ENCODE peak calls at places on chromosomes 2 and 18, in five cellular contexts. J, N, C, U and D are unnamed samples. For H3K27me3, the result is how much of the 10 kb centered on the place peaks cover.

GRCh38 chr2:2014251-2014761 is 270.0 kb upstream of the PXDN start:
- DNase-seq in N (peak), C (no peak), U (peak), J (no peak), D (no peak)

GRCh38 chr2:176976766-176977165 is 235.8 kb upstream of the HNRNPA3 start:
- DNase-seq in C (no peak), J (no peak), N (no peak), U (no peak), D (no peak)

GRCh38 chr2:72041638-72042111 is 106.0 kb downstream of the CYP26B1 start:
- DNase-seq in N (peak), J (no peak), U (no peak), C (no peak), D (no peak)

GRCh38 chr2:193521523-193521922 is 1326.8 kb upstream of the TMEFF2 start:
- DNase-seq in N (no peak), U (no peak), J (no peak), C (no peak), D (no peak)

GRCh38 chr2:222795671-222796357 is 65.0 kb upstream of the ACSL3 start:
- DNase-seq in N (no peak), U (no peak), J (no peak), C (no peak), D (no peak)

GRCh38 chr2:65402339-65402738 is 30.1 kb downstream of the SPRED2 start:
- DNase-seq in C (no peak), J (no peak), U (no peak), N (no peak), D (no peak)

GRCh38 chr2:164595031-164595430 is 26.3 kb downstream of the GRB14 start:
- DNase-seq in C (no peak), J (no peak), N (no peak), U (no peak), D (no peak)

GRCh38 chr2:128408349-128409305 is 90.0 kb upstream of the HS6ST1 start:
- DNase-seq in N (no peak), C (no peak), U (no peak), J (no peak), D (no peak)

GRCh38 chr2:73985318-73986084 is 791 bp downstream of the TET3 start:
- DNase-seq in J (no peak), N (peak), U (no peak), C (peak), D (peak)

GRCh38 chr2:113677327-113677726 is 50.3 kb downstream of the RABL2A start:
- DNase-seq in N (no peak), U (no peak), C (peak), J (no peak), D (no peak)

GRCh38 chr2:7016884-7017283 is 99.7 kb downstream of the RNF144A start:
- DNase-seq in J (no peak), U (no peak), C (no peak), N (no peak), D (no peak)

GRCh38 chr18:25896178-25896780 is 194.1 kb downstream of the SS18 start:
- DNase-seq in N (no peak), C (peak), J (no peak), U (peak), D (no peak)

GRCh38 chr2:119184512-119184911 is 26.0 kb upstream of the C1QL2 start:
- DNase-seq in U (no peak), J (no peak), N (no peak), C (no peak), D (no peak)

GRCh38 chr18:56068030-56068671 is 480.2 kb upstream of the TCF4 start:
- DNase-seq in C (no peak), N (no peak), U (peak), J (no peak), D (no peak)

GRCh38 chr2:158024288-158024898 is 77.3 kb upstream of the UPP2 start:
- DNase-seq in N (peak), U (peak), J (no peak), C (peak), D (peak)

GRCh38 chr18:24080861-24081260 is 58.0 kb upstream of the CABYR start:
- DNase-seq in N (no peak), J (no peak), U (no peak), C (no peak), D (no peak)

GRCh38 chr18:11104307-11104706 is 45.1 kb downstream of the PIEZO2 start:
- DNase-seq in U (no peak), J (no peak), C (no peak), N (no peak), D (no peak)

GRCh38 chr2:58730764-58731487 is 489.8 kb upstream of the FANCL start:
- DNase-seq in N (no peak), J (no peak), C (peak), U (no peak), D (no peak)

GRCh38 chr2:208466133-208466919 is 59.7 kb downstream of the PTH2R start:
- DNase-seq in J (no peak), C (peak), N (no peak), U (peak), D (no peak)

GRCh38 chr2:67260348-67261277 is 136.5 kb upstream of the ETAA1 start:
- DNase-seq in C (no peak), J (no peak), N (peak), U (peak), D (no peak)

GRCh38 chr2:119753041-119753929 is 6.4 kb upstream of the PTPN4 start:
- DNase-seq in U (peak), N (no peak), C (no peak), J (no peak), D (no peak)

GRCh38 chr2:118855451-118856279 is 8.2 kb upstream of the EN1 start:
- DNase-seq in N (peak), J (no peak), U (peak), C (peak), D (peak)

GRCh38 chr2:88099798-88100488 is 27.9 kb downstream of the FABP1 start:
- DNase-seq in J (no peak), N (no peak), U (peak), C (peak), D (no peak)

GRCh38 chr18:61333746-61334490 is 688 bp downstream of the CDH20 start:
- DNase-seq in J (no peak), N (peak), U (no peak), C (no peak), D (no peak)

DNA sequence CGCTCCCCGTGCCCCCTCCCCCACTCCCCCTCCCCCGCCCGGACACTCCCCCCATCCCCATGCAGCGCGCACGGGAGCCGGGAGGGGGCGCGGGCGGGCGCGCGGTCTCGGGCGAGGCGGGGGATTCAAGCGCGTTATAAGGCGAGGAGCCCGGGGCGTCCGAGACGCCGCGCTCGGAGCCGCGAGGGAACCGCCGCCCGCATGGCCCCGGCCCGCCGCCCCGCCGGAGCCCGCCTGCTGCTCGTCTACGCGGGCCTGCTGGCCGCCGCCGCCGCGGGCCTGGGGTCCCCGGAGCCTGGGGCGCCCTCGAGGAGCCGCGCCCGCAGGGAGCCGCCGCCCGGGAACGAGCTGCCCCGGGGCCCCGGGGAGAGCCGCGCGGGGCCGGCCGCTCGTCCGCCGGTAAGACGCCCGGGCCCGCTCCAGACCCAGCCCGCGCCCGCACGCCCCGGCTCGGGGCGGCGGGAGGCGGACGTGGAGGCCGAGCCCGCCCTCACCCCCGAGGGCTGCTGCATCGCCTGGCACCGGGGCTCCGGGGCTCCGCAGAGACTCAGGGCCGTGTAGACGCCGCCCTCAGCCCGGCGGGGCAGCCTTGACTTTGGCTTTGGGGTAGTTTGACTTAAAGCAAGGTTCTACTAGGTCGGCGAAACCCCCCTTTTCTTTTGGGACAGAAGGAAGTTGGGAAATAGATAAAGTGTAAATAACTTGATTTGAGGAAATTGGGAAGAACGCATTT is at the start of gene ERFE:
- DNase-seq in N (peak), U (peak), C (peak), J (no peak), D (peak)
- TF ChIP-seq CTCF in N (peak), U (peak), C (peak), J (peak), D (peak)

GRCh38 chr2:218979846-218980738 is 4.9 kb downstream of the FEV start:
- DNase-seq in N (peak), J (peak), U (peak), C (peak), D (peak)
- H3K27me3 ChIP-seq in N (half or more), J (under half), U (under half), C (under half), D (half or more)

DNA sequence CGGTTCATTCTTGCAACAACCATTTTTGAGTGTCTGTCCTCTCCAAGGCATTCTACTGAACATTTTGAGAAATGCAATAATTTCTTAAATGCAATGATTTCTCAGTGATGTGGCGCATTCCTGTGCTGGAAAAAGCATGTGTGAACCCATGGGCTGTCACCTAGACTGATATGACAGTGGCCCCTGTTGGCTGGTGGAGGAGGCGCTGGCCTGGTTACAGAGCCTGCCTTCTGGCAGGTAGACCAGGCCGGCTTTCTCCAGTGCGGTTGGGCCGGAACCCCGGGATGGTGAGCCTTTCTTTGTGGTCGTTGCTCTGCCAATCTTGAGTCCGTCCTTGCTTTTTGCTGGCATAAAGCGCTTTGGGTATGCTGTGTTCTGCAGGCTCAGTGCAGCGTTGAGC is 33.7 kb downstream of the TSHZ1 start:
- DNase-seq in J (no peak), N (peak), C (peak), U (peak), D (peak)
- TF ChIP-seq CTCF in J (peak), N (peak), C (peak), U (peak), D (peak)

GRCh38 chr18:22387364-22387763 is 30.4 kb downstream of the CTAGE1 start:
- DNase-seq in N (no peak), U (no peak), J (no peak), C (no peak), D (no peak)

GRCh38 chr18:22387787-22388186 is 29.9 kb downstream of the CTAGE1 start:
- DNase-seq in J (no peak), C (no peak), N (no peak), U (no peak), D (no peak)

GRCh38 chr18:22394428-22394827 is 23.3 kb downstream of the CTAGE1 start:
- DNase-seq in C (no peak), N (no peak), J (no peak), U (no peak), D (no peak)

GRCh38 chr18:22391571-22392359 is 25.9 kb downstream of the CTAGE1 start:
- DNase-seq in C (no peak), J (no peak), N (no peak), U (peak), D (peak)
- H3K27me3 ChIP-seq in C (under half), J (under half), N (under half), U (under half), D (under half)

DNA sequence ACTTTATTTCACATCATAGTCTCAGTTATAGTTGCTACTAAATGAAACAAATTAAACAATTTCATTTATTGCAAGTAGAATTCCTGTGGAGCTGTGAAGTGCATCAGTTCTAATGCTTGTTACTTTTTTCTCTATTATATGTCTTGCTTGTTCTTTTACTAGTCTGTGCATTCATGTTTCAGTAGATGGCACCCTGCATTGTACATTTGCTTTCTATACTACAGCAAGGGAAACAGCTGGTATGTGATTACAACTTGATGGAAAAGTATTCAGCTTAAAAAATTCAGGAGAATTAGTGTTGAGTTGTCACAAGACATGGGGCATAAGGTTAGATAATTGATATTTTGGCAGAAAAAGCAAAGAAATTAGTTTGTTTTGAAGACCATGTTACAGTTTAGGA is 72.3 kb downstream of the TANK start:
- DNase-seq in N (no peak), J (no peak), U (no peak), C (no peak), D (no peak)
- TF ChIP-seq CTCF in N (no peak), J (no peak), U (no peak), C (no peak), D (no peak)

GRCh38 chr18:22203892-22204536 is 34.6 kb downstream of the GATA6 start:
- DNase-seq in C (no peak), U (no peak), N (no peak), J (no peak), D (no peak)
- H3K27me3 ChIP-seq in C (under half), U (under half), N (under half), J (under half), D (under half)

DNA sequence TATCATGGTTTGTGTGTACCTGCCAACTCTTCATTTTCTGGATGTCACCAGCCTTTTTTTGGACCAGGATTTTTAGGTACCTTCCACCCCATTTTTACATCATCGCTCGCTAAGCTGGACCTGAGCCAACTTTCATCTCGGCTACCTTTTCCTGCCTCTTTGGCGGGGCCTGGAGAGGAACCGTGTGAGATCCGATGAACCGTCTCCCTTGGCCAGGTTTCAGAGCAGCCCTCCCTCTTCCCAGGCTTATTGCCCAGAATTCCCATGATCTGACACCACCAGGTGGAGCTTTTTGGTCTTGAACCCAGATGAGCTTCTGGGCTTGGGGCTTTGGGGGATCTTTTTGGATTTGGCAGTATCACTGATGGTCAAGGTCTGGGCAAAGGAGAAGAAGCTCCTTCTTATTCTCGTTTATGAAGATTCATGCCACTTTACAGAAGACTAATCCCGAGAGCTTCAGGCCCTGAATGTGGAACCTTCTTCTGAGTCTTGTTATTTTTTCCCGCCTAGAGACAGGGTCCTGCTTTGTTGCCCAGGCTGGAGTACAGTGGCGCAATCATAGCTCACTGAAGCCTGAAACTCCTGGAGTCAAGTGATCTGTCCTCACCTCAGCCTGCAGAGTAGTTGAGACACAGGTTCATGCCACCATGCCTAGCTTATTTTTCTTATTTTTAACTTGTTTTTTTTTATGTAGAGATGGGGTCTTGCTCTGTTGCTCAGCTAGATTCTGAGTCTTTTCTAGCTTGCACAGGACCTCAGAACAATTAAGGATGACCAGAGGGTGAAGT is 50.4 kb downstream of the GATA6 start:
- DNase-seq in C (no peak), J (no peak), N (no peak), U (no peak), D (no peak)
- TF ChIP-seq CTCF in C (peak), J (no peak), N (no peak), U (no peak), D (no peak)

GRCh38 chr2:106703161-106703560 is 182.8 kb downstream of the ST6GAL2 start:
- DNase-seq in N (no peak), C (no peak), U (no peak), J (no peak), D (no peak)
- H3K27me3 ChIP-seq in N (under half), C (under half), U (under half), J (under half), D (under half)

DNA sequence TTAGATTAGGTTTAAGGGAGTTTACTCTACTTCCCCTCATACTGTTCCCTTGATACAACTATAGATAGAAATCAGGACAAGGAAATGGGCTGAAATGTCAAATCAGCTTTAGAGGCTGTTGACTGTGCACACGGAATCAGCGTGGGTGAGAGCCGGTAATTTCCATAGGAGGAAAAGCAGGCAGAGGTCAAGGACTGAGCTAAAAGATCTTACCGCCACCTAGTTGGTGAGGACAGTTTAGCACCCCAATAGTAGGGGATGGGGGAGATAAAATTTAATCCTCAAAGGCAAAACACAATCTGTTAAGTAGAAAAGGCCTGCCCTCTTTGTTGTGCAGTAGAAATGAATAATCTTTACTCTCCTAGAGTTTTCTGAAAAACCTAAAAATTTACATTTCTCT is 1154.5 kb upstream of the CHAC2 start:
- DNase-seq in U (no peak), N (no peak), J (no peak), C (no peak), D (no peak)
- TF ChIP-seq CTCF in U (peak), N (no peak), J (no peak), C (no peak), D (no peak)

DNA sequence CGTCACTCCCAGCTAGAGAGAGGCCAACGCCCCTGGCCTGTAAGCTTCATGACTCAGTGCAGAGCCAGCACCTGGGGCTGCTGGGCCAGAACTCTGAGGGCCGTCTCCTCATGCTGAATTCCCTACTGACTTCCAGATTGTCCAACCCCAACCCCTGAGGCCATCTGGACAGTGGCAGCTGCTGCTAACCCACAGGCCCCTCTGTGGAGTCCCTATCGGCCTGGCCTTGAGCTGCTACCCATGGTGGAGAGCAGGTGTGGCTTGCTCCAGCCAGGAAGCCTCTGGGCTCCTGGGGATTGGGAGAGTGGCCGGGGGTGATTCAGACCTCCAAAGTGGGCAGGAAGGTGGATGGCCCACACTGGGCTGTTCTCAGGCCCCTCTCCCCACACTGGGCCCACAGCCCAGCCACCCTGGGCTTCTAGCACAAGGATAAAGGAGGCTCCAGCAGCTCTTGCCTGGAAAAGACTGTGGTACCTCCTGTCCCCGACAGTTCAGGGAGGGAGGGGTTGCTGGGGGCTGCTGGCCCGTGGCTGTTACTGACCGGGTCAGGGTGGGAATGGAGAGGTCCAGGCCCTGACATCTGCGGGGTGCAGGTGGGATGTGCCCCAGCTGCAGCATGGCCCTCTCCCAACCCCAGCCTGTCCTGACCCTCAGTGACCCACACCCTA is 8.2 kb downstream of the TEKT4 start:
- DNase-seq in N (no peak), J (no peak), U (no peak), C (no peak), D (no peak)
- H3K27me3 ChIP-seq in N (under half), J (under half), U (under half), C (under half), D (under half)